ENCODE peak calls at places on chromosomes 2 and 18, in four cellular contexts. D is D341Med; F is GF-D8; Y is stimulated activated CD4-positive, alpha-beta T cell treated with anti-CD3 and anti-CD28 coated beads, TNF-alpha, amount 100 ng/mL, for 1 hour. N is an unnamed sample.
A peak's percentile ranks its signal among the peaks of the same experiment; 100 is the strongest.

GRCh38 chr2:124025896-124026295 is 809 bp downstream of the CNTNAP5 start:
- DNase-seq in D (peak; percentile 33), F (no peak), Y (no peak), N (no peak)

GRCh38 chr2:179298666-179299065 is 34.0 kb upstream of the SESTD1 start:
- DNase-seq in D (no peak), F (no peak), Y (no peak), N (no peak)

GRCh38 chr2:151805961-151806360 is 22.3 kb downstream of the ARL5A start:
- DNase-seq in D (no peak), F (no peak), Y (no peak), N (no peak)

GRCh38 chr2:122639721-122640120 is 884.3 kb downstream of the TSN start:
- DNase-seq in D (no peak), F (no peak), Y (no peak), N (no peak)

GRCh38 chr2:170123593-170123992 is 54.4 kb upstream of the MYO3B start:
- DNase-seq in D (no peak), F (no peak), Y (no peak), N (no peak)

GRCh38 chr2:71449343-71449742 is 4.0 kb upstream of the DYSF start:
- DNase-seq in D (no peak), F (no peak), Y (no peak), N (no peak)

GRCh38 chr2:46818141-46818552 is 97.5 kb downstream of the MCFD2 start:
- DNase-seq in D (no peak), F (no peak), Y (no peak), N (no peak)

GRCh38 chr2:219596954-219597551 is 604 bp upstream of the STK11IP start:
- DNase-seq in D (no peak), F (no peak), Y (no peak), N (no peak)

GRCh38 chr2:14420851-14421250 is 211.7 kb upstream of the LRATD1 start:
- DNase-seq in D (no peak), F (no peak), Y (no peak), N (no peak)

GRCh38 chr2:100554788-100555407 is 7.9 kb upstream of the PDCL3 start:
- DNase-seq in D (no peak), F (no peak), Y (no peak), N (no peak)

GRCh38 chr18:48814490-48815181 is 136.1 kb downstream of the SMAD7 start:
- DNase-seq in D (no peak), F (no peak), Y (no peak), N (peak; percentile 35)

GRCh38 chr2:207230261-207231105 is 64.7 kb upstream of the KLF7 start:
- DNase-seq in D (peak; percentile 56), F (no peak), Y (no peak), N (no peak)

GRCh38 chr2:60528366-60528765 is 25.1 kb downstream of the BCL11A start:
- DNase-seq in D (no peak), F (no peak), Y (no peak), N (no peak)

GRCh38 chr2:96869281-96869823 is 528 bp downstream of the SEMA4C start:
- DNase-seq in D (peak; percentile 69), F (no peak), Y (no peak), N (no peak)

GRCh38 chr2:69162121-69162520 is 149.1 kb downstream of the ANTXR1 start:
- DNase-seq in D (no peak), F (no peak), Y (no peak), N (no peak)

GRCh38 chr2:178484245-178485041 is 4.2 kb downstream of the PLEKHA3 start:
- DNase-seq in D (no peak), F (no peak), Y (no peak), N (no peak)

GRCh38 chr2:85774126-85774978 is 20.6 kb downstream of the ATOH8 start:
- DNase-seq in D (no peak), F (no peak), Y (no peak), N (no peak)

GRCh38 chr2:205892141-205893064 is 193.6 kb downstream of the INO80D start:
- DNase-seq in D (no peak), F (no peak), Y (no peak), N (no peak)

GRCh38 chr2:25250331-25251031 is 82.1 kb upstream of the POMC start:
- DNase-seq in D (no peak), F (no peak), Y (no peak), N (no peak)

GRCh38 chr18:657311-657997 is at the start of gene TYMS:
- DNase-seq in D (peak; percentile 97), F (peak; percentile 82), Y (no peak), N (no peak)

GRCh38 chr18:23550898-23551297 is 35.4 kb downstream of the NPC1 start:
- DNase-seq in D (no peak), F (no peak), Y (no peak), N (no peak)

GRCh38 chr2:163778045-163778753 is 42.4 kb upstream of the FIGN start:
- DNase-seq in D (no peak), F (no peak), Y (no peak), N (no peak)

N was measured in central memory CD8-positive, alpha-beta T cell.